ENCODE peak calls at places on chromosome X, in six cellular contexts. One of them, this sample, is unnamed.

GRCh38 chrX:30800901-30801300 is 88.2 kb downstream of the TAB3 start:
- DNase-seq in H1: no peak
- DNase-seq in GM12878: no peak
- DNase-seq in SK-N-SH: no peak
- DNase-seq in HepG2: no peak
- DNase-seq in K562: no peak
- DNase-seq in this sample: no peak

GRCh38 chrX:39665830-39666518 is 431.8 kb downstream of the BCOR start:
- DNase-seq in H1: no peak
- DNase-seq in GM12878: no peak
- DNase-seq in HepG2: no peak
- DNase-seq in SK-N-SH: no peak
- DNase-seq in K562: no peak
- DNase-seq in this sample: no peak

GRCh38 chrX:129961180-129962083 is 21.0 kb upstream of the BCORL1 start:
- DNase-seq in GM12878: peak
- DNase-seq in H1: no peak
- DNase-seq in SK-N-SH: no peak
- DNase-seq in K562: peak
- DNase-seq in HepG2: peak
- DNase-seq in this sample: no peak

GRCh38 chrX:1351981-1352714 is 15.6 kb downstream of the IL3RA start:
- DNase-seq in SK-N-SH: no peak
- DNase-seq in GM12878: no peak
- DNase-seq in H1: no peak
- DNase-seq in K562: no peak
- DNase-seq in HepG2: no peak
- DNase-seq in this sample: no peak

GRCh38 chrX:37824491-37825224 is 22.7 kb downstream of the DYNLT3 start:
- DNase-seq in H1: no peak
- DNase-seq in GM12878: no peak
- DNase-seq in HepG2: no peak
- DNase-seq in SK-N-SH: no peak
- DNase-seq in K562: no peak
- DNase-seq in this sample: peak

GRCh38 chrX:152915541-152916241 is 17.8 kb downstream of the ZNF185 start:
- DNase-seq in HepG2: peak
- DNase-seq in SK-N-SH: peak
- DNase-seq in GM12878: no peak
- DNase-seq in K562: peak
- DNase-seq in H1: no peak
- DNase-seq in this sample: no peak

GRCh38 chrX:103367502-103367901 is 8.8 kb upstream of the BEX3 start:
- DNase-seq in GM12878: no peak
- DNase-seq in H1: no peak
- DNase-seq in K562: no peak
- DNase-seq in SK-N-SH: no peak
- DNase-seq in HepG2: no peak
- DNase-seq in this sample: no peak

GRCh38 chrX:22053486-22053885 is 21.4 kb downstream of the PHEX start:
- DNase-seq in GM12878: no peak
- DNase-seq in K562: no peak
- DNase-seq in SK-N-SH: no peak
- DNase-seq in H1: no peak
- DNase-seq in HepG2: no peak
- DNase-seq in this sample: no peak

GRCh38 chrX:107716045-107716684 is 59.4 kb downstream of the TSC22D3 start:
- DNase-seq in K562: no peak
- DNase-seq in H1: no peak
- DNase-seq in SK-N-SH: peak
- DNase-seq in GM12878: no peak
- DNase-seq in HepG2: no peak
- DNase-seq in this sample: no peak

GRCh38 chrX:14777484-14777883 is 95.4 kb downstream of the FANCB start:
- DNase-seq in K562: no peak
- DNase-seq in GM12878: no peak
- DNase-seq in H1: no peak
- DNase-seq in SK-N-SH: no peak
- DNase-seq in HepG2: no peak
- DNase-seq in this sample: no peak

GRCh38 chrX:99887918-99888317 is 522.2 kb downstream of the PCDH19 start:
- DNase-seq in H1: no peak
- DNase-seq in GM12878: no peak
- DNase-seq in HepG2: no peak
- DNase-seq in K562: no peak
- DNase-seq in SK-N-SH: no peak
- DNase-seq in this sample: no peak

GRCh38 chrX:68193786-68194185 is 239.5 kb downstream of the OPHN1 start:
- DNase-seq in GM12878: no peak
- DNase-seq in H1: no peak
- DNase-seq in HepG2: no peak
- DNase-seq in K562: no peak
- DNase-seq in SK-N-SH: no peak
- DNase-seq in this sample: no peak

GRCh38 chrX:14697453-14697852 is 168.1 kb downstream of the GLRA2 start:
- DNase-seq in GM12878: no peak
- DNase-seq in SK-N-SH: peak
- DNase-seq in HepG2: peak
- DNase-seq in H1: no peak
- DNase-seq in K562: peak
- DNase-seq in this sample: no peak

GRCh38 chrX:23341452-23341851 is 6.8 kb downstream of the PTCHD1 start:
- DNase-seq in SK-N-SH: no peak
- DNase-seq in H1: no peak
- DNase-seq in HepG2: no peak
- DNase-seq in K562: no peak
- DNase-seq in GM12878: no peak
- DNase-seq in this sample: no peak

GRCh38 chrX:150664290-150664689 is 28.9 kb upstream of the MTMR1 start:
- DNase-seq in GM12878: no peak
- DNase-seq in H1: no peak
- DNase-seq in K562: no peak
- DNase-seq in HepG2: no peak
- DNase-seq in SK-N-SH: peak
- DNase-seq in this sample: no peak

GRCh38 chrX:68672581-68673318 is 25.3 kb downstream of the STARD8 start:
- DNase-seq in SK-N-SH: no peak
- DNase-seq in GM12878: no peak
- DNase-seq in H1: no peak
- DNase-seq in K562: no peak
- DNase-seq in HepG2: no peak
- DNase-seq in this sample: no peak

DNA sequence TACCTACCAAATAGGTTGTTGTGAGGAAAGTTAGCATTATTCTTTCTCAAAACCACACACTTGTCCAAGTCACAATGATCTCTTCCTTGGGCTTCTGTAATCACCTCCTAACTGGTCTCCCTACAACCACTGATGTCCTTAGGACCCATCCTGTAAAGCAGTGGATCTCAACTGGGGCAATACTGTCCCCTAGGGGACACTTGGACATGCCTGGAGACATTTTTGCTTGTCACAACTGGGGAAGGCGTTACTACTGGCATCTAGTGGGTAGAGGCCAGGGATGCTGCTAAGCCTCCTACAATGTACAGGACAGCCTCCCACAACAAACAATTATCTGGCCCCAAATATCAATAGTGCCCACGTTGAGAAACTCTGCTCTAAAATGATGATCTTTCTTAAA is 118.7 kb upstream of the AP1S2 start:
- DNase-seq in H1: peak
- DNase-seq in SK-N-SH: peak
- DNase-seq in GM12878: peak
- DNase-seq in HepG2: peak
- DNase-seq in K562: peak
- DNase-seq in this sample: no peak
- TF ChIP-seq JUND in H1: no peak
- TF ChIP-seq JUND in SK-N-SH: no peak
- TF ChIP-seq JUND in GM12878: no peak
- TF ChIP-seq JUND in HepG2: no peak
- TF ChIP-seq JUND in K562: no peak
- TF ChIP-seq JUND in this sample: no peak

DNA sequence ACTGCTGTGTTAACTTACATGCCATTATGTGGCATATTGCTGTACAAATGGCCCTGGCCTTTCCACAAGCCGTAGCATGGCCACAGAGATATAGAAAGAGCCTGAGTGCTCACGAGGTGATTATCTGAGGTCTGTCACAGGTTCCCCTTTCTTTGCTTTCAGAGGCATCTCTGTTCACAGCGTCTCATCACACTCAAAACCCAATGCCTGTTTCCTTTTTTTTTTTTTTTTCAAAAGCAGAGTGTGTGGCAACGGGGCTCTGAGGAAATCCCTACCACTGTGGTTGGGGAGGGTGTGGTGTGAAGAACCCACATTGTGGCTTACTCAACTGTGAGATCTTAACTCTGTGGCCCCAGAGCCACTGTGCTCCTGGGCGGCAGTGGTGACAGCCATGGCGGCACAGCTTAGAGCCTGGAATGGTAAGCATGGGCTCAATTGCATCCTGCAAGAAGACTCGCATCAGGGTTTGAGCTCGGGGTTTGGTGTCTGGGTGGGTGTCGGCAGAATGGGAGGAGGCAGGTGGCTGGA is 30.8 kb downstream of the RTL5 start:
- DNase-seq in K562: no peak
- DNase-seq in GM12878: peak
- DNase-seq in H1: no peak
- DNase-seq in SK-N-SH: no peak
- DNase-seq in HepG2: no peak
- DNase-seq in this sample: no peak
- TF ChIP-seq JUND in K562: no peak
- TF ChIP-seq JUND in GM12878: no peak
- TF ChIP-seq JUND in H1: no peak
- TF ChIP-seq JUND in SK-N-SH: no peak
- TF ChIP-seq JUND in HepG2: no peak
- TF ChIP-seq JUND in this sample: no peak

GRCh38 chrX:35890699-35891098 is 28.8 kb upstream of the CFAP47 start:
- DNase-seq in SK-N-SH: peak
- DNase-seq in HepG2: peak
- DNase-seq in K562: peak
- DNase-seq in GM12878: no peak
- DNase-seq in H1: peak
- DNase-seq in this sample: peak
- TF ChIP-seq JUND in SK-N-SH: no peak
- TF ChIP-seq JUND in HepG2: no peak
- TF ChIP-seq JUND in K562: no peak
- TF ChIP-seq JUND in GM12878: no peak
- TF ChIP-seq JUND in H1: no peak
- TF ChIP-seq JUND in this sample: no peak

GRCh38 chrX:134235236-134235635 is 1.7 kb upstream of the CCDC160 start:
- DNase-seq in HepG2: no peak
- DNase-seq in GM12878: no peak
- DNase-seq in H1: no peak
- DNase-seq in SK-N-SH: no peak
- DNase-seq in K562: no peak
- DNase-seq in this sample: peak

GRCh38 chrX:134239016-134239415 is 2.0 kb downstream of the CCDC160 start:
- DNase-seq in H1: no peak
- DNase-seq in HepG2: no peak
- DNase-seq in GM12878: no peak
- DNase-seq in K562: no peak
- DNase-seq in SK-N-SH: no peak
- DNase-seq in this sample: no peak

GRCh38 chrX:134236690-134237362 is at the start of gene CCDC160:
- DNase-seq in GM12878: no peak
- DNase-seq in HepG2: peak
- DNase-seq in H1: peak
- DNase-seq in K562: no peak
- DNase-seq in SK-N-SH: peak
- DNase-seq in this sample: peak

GRCh38 chrX:134240209-134240608 is 3.2 kb downstream of the CCDC160 start:
- DNase-seq in SK-N-SH: no peak
- DNase-seq in HepG2: no peak
- DNase-seq in H1: no peak
- DNase-seq in K562: no peak
- DNase-seq in GM12878: no peak
- DNase-seq in this sample: no peak

DNA sequence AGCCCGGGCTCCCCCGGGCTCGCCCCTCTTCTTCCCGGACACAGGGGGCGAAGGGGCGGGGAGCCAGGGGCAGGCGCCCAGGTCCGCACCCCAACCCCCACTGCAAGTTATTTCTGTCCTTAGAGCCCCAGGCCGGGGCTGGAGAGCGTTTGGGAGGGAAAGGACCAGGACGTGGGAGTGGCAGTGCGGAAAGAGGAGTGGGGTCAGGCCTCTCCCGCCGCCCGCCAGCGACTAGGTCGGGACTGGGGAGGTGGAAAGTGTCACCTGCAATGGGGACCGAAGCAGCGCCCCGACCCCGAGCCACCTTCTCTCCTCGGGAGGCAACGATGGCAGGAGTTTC is 351 bp downstream of the CCDC160 start:
- DNase-seq in K562: no peak
- DNase-seq in HepG2: no peak
- DNase-seq in SK-N-SH: no peak
- DNase-seq in H1: no peak
- DNase-seq in GM12878: no peak
- DNase-seq in this sample: peak
- TF ChIP-seq JUND in K562: no peak
- TF ChIP-seq JUND in HepG2: no peak
- TF ChIP-seq JUND in SK-N-SH: no peak
- TF ChIP-seq JUND in H1: no peak
- TF ChIP-seq JUND in GM12878: no peak
- TF ChIP-seq JUND in this sample: no peak

DNA sequence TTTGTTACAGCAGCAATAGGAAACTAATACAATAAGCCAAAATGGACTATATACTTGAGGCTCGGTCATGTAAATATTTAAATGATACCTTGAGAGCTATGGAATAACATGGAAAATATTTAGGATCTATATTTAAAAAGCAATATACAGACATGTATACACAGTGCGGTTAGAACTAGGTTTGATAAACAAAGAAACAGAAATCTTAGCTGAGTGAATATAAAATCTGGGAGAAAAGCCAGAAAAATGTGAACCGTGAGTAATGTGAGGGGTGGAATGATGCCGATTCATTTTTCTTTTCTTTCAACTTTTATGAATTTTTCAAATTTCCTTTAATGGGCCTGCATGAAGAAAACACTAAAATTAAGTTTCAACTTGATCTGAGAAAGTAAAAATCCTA is 104.1 kb downstream of the ATXN3L start:
- DNase-seq in SK-N-SH: no peak
- DNase-seq in HepG2: no peak
- DNase-seq in H1: no peak
- DNase-seq in K562: no peak
- DNase-seq in GM12878: no peak
- DNase-seq in this sample: no peak
- TF ChIP-seq JUND in SK-N-SH: peak
- TF ChIP-seq JUND in HepG2: no peak
- TF ChIP-seq JUND in H1: no peak
- TF ChIP-seq JUND in K562: no peak
- TF ChIP-seq JUND in GM12878: no peak
- TF ChIP-seq JUND in this sample: no peak